ENCODE peak calls at places on chromosomes 3 and 15, in five cellular contexts. V, U, R, F and C are unnamed samples.

GRCh38 chr3:42519568-42519962 is 17.1 kb downstream of the VIPR1 start:
- DNase-seq in U (no peak), F (no peak), R (no peak), V (no peak), C (no peak)

GRCh38 chr3:128922804-128923459 is 43.5 kb downstream of the ACAD9 start:
- DNase-seq in R (no peak), V (no peak), F (peak), U (no peak), C (no peak)

GRCh38 chr15:26974120-26974780 is 3.3 kb downstream of the GABRG3 start:
- DNase-seq in R (peak), F (no peak), U (no peak), V (no peak), C (no peak)

GRCh38 chr3:48430359-48431101 is 644 bp upstream of the PLXNB1 start:
- DNase-seq in R (no peak), V (no peak), F (peak), U (no peak), C (no peak)

GRCh38 chr3:128999104-128999503 is 2.0 kb upstream of the EFCC1 start:
- DNase-seq in U (no peak), R (no peak), V (no peak), F (no peak), C (no peak)

GRCh38 chr3:99789322-99789721 is 28.3 kb upstream of the CMSS1 start:
- DNase-seq in V (peak), F (no peak), R (peak), U (peak), C (no peak)

GRCh38 chr15:47773163-47773562 is 55.9 kb downstream of the SEMA6D start:
- DNase-seq in R (no peak), V (no peak), U (peak), F (no peak), C (no peak)

GRCh38 chr3:39907981-39908380 is 98.6 kb downstream of the MYRIP start:
- DNase-seq in V (peak), U (no peak), F (no peak), R (no peak), C (peak)

GRCh38 chr3:13712682-13713180 is 163.8 kb downstream of the FBLN2 start:
- DNase-seq in U (no peak), F (peak), V (no peak), R (no peak), C (no peak)

GRCh38 chr3:53194218-53195065 is 33.4 kb downstream of the PRKCD start:
- DNase-seq in F (no peak), R (no peak), U (peak), V (peak), C (peak)

GRCh38 chr3:65303431-65303830 is 615.6 kb upstream of the ADAMTS9 start:
- DNase-seq in V (no peak), U (peak), R (no peak), F (no peak), C (no peak)

GRCh38 chr3:50340404-50341329 is at the start of gene RASSF1:
- DNase-seq in V (peak), R (no peak), U (no peak), F (peak), C (peak)

GRCh38 chr3:129313415-129313982 is 34.8 kb downstream of the HMCES start:
- DNase-seq in V (no peak), U (peak), F (no peak), R (no peak), C (peak)

GRCh38 chr15:59647085-59647484 is 10.2 kb downstream of the GTF2A2 start:
- DNase-seq in U (no peak), V (no peak), F (no peak), R (no peak), C (no peak)

GRCh38 chr3:39110041-39110639 is 2.7 kb downstream of the TTC21A start:
- DNase-seq in F (no peak), R (no peak), U (no peak), V (no peak), C (no peak)

GRCh38 chr3:18424213-18424861 is 802 bp downstream of the SATB1 start:
- DNase-seq in V (peak), R (no peak), U (no peak), F (peak), C (peak)

GRCh38 chr3:52062499-52062898 is 6.1 kb upstream of the DUSP7 start:
- DNase-seq in R (no peak), V (no peak), F (peak), U (peak), C (no peak)

GRCh38 chr3:46695177-46695961 is 1.9 kb upstream of the ALS2CL start:
- DNase-seq in V (peak), R (peak), F (peak), U (peak), C (no peak)

GRCh38 chr3:126554560-126555525 is 3.9 kb downstream of the C3orf22 start:
- DNase-seq in R (no peak), V (no peak), U (no peak), F (peak), C (no peak)

GRCh38 chr3:114848087-114848486 is 299.0 kb downstream of the ZBTB20 start:
- DNase-seq in V (no peak), F (peak), R (no peak), U (no peak), C (no peak)

GRCh38 chr15:34578283-34578674 is 5.2 kb downstream of the GOLGA8B start:
- DNase-seq in V (no peak), F (no peak), R (no peak), U (no peak), C (no peak)

GRCh38 chr15:70431854-70432253 is 331.5 kb downstream of the UACA start:
- DNase-seq in U (no peak), V (no peak), F (no peak), R (no peak), C (no peak)

GRCh38 chr3:197329382-197329781 is 31.0 kb upstream of the DLG1 start:
- DNase-seq in F (no peak), U (no peak), R (no peak), V (no peak), C (no peak)

GRCh38 chr3:171088984-171089754 is 62.6 kb upstream of the SLC2A2 start:
- DNase-seq in F (no peak), U (peak), R (no peak), V (no peak), C (no peak)

GRCh38 chr15:34621675-34622074 is 38.2 kb upstream of the GOLGA8B start:
- DNase-seq in V (no peak), U (peak), F (no peak), R (peak), C (no peak)

GRCh38 chr3:14204605-14205284 is 26.1 kb downstream of the LSM3 start:
- DNase-seq in V (peak), F (no peak), U (no peak), R (no peak), C (no peak)

GRCh38 chr3:142888484-142889262 is at the start of gene PCOLCE2:
- DNase-seq in V (peak), F (peak), R (peak), U (peak), C (peak)

GRCh38 chr3:184761120-184761841 is 49.4 kb upstream of the MAGEF1 start:
- DNase-seq in R (no peak), V (no peak), F (no peak), U (no peak), C (peak)

GRCh38 chr3:126208182-126208581 is 27.8 kb upstream of the ALDH1L1 start:
- DNase-seq in V (no peak), F (no peak), U (no peak), R (no peak), C (no peak)

GRCh38 chr3:72745146-72745976 is 102.9 kb downstream of the SHQ1 start:
- DNase-seq in F (no peak), R (peak), V (no peak), U (no peak), C (no peak)

GRCh38 chr3:68249265-68249664 is 594.9 kb upstream of the SUCLG2 start:
- DNase-seq in V (no peak), R (no peak), F (no peak), U (no peak), C (no peak)

GRCh38 chr3:87796137-87796899 is 262.5 kb downstream of the CGGBP1 start:
- DNase-seq in V (no peak), F (no peak), U (no peak), R (no peak), C (no peak)

GRCh38 chr3:73719877-73720276 is 95.1 kb upstream of the PDZRN3 start:
- DNase-seq in R (no peak), U (no peak), V (no peak), F (no peak), C (no peak)

GRCh38 chr3:150149651-150150051 is 179.0 kb upstream of the PFN2 start:
- DNase-seq in V (peak), U (peak), F (no peak), R (no peak), C (no peak)

GRCh38 chr3:64235605-64236004 is 10.3 kb upstream of the PRICKLE2 start:
- DNase-seq in V (no peak), U (no peak), R (no peak), F (no peak), C (no peak)

GRCh38 chr15:64247906-64248541 is 85.2 kb upstream of the PPIB start:
- DNase-seq in R (no peak), V (no peak), F (no peak), U (peak), C (no peak)